ENCODE peak calls at places on chromosome 5, in seven cellular contexts. M is ovary, B is skeletal muscle cell, G is lower lobe of right lung, V is kidney epithelial cell, N is choroid plexus epithelial cell, K is cardiac muscle cell. D is an unnamed sample.

GRCh38 chr5:176609724-176610429 is at the start of gene GPRIN1:
- DNase-seq in N (peak; percentile 43), M (no peak), B (no peak), V (no peak), G (peak; percentile 57), K (peak; percentile 93), D (no peak)

GRCh38 chr5:144468542-144468941 is 297.9 kb downstream of the KCTD16 start:
- DNase-seq in G (no peak), N (no peak), M (no peak), K (peak; percentile 9), B (no peak), V (peak; percentile 12), D (no peak)

GRCh38 chr5:157672976-157673375 is 1.6 kb downstream of the C5orf52 start:
- DNase-seq in K (no peak), N (no peak), G (no peak), V (no peak), B (no peak), M (no peak), D (no peak)

GRCh38 chr5:116273458-116274242 is 188.8 kb downstream of the COMMD10 start:
- DNase-seq in N (peak; percentile 23), K (no peak), M (no peak), V (peak; percentile 70), G (no peak), B (no peak), D (no peak)

GRCh38 chr5:59831341-59831989 is 62.1 kb downstream of the PDE4D start:
- DNase-seq in G (no peak), K (no peak), N (peak; percentile 95), M (no peak), B (no peak), V (no peak), D (no peak)

GRCh38 chr5:16615737-16616535 is 861 bp downstream of the RETREG1 start:
- DNase-seq in M (no peak), N (no peak), B (no peak), V (no peak), G (no peak), K (no peak), D (no peak)

GRCh38 chr5:117872798-117873368 is 1115.5 kb downstream of the DTWD2 start:
- DNase-seq in N (no peak), V (no peak), B (no peak), G (no peak), K (no peak), M (no peak), D (no peak)

GRCh38 chr5:19745247-19745646 is 242.8 kb downstream of the CDH18 start:
- DNase-seq in N (no peak), K (no peak), V (no peak), M (no peak), B (no peak), G (no peak), D (no peak)

GRCh38 chr5:45454114-45454513 is 242.1 kb downstream of the HCN1 start:
- DNase-seq in K (peak; percentile 75), N (peak; percentile 63), B (no peak), M (no peak), G (no peak), V (peak; percentile 1), D (peak; percentile 3)

GRCh38 chr5:39194466-39195136 is 24.8 kb downstream of the FYB1 start:
- DNase-seq in G (no peak), V (no peak), K (no peak), M (no peak), B (peak; percentile 67), N (peak; percentile 97), D (no peak)

GRCh38 chr5:161946911-161947310 is 99.0 kb downstream of the GABRA1 start:
- DNase-seq in V (no peak), G (no peak), M (no peak), B (no peak), N (no peak), K (no peak), D (no peak)

GRCh38 chr5:155954739-155955445 is 372.1 kb upstream of the SGCD start:
- DNase-seq in K (no peak), M (no peak), N (no peak), B (no peak), G (no peak), V (no peak), D (no peak)

GRCh38 chr5:134438641-134439621 is 27.2 kb upstream of the CDKN2AIPNL start:
- DNase-seq in N (peak; percentile 88), B (peak; percentile 98), V (peak; percentile 79), K (no peak), G (peak; percentile 88), M (peak; percentile 84), D (no peak)

GRCh38 chr5:8363133-8363532 is 494.2 kb downstream of the MTRR start:
- DNase-seq in K (no peak), B (no peak), M (no peak), N (peak; percentile 5), G (no peak), V (peak; percentile 35), D (no peak)

GRCh38 chr5:62263401-62263800 is 42.6 kb upstream of the KIF2A start:
- DNase-seq in V (no peak), B (no peak), N (no peak), G (no peak), K (no peak), M (no peak), D (no peak)

GRCh38 chr5:112419050-112419595 is at the start of gene EPB41L4A:
- DNase-seq in V (no peak), M (peak; percentile 48), N (no peak), K (peak; percentile 73), B (no peak), G (peak; percentile 43), D (no peak)

GRCh38 chr5:179822059-179822432 is 1.3 kb downstream of the SQSTM1 start:
- DNase-seq in N (no peak), M (no peak), G (peak; percentile 16), K (no peak), B (no peak), V (no peak), D (no peak)

GRCh38 chr5:179822444-179822990 is 1.8 kb downstream of the SQSTM1 start:
- DNase-seq in B (no peak), M (peak; percentile 47), K (no peak), N (no peak), G (peak; percentile 40), V (no peak), D (no peak)

GRCh38 chr5:179824745-179825112 is 4.0 kb downstream of the SQSTM1 start:
- DNase-seq in K (no peak), G (no peak), N (no peak), V (no peak), B (no peak), M (no peak), D (no peak)

GRCh38 chr5:179825655-179826182 is 5.0 kb downstream of the SQSTM1 start:
- DNase-seq in G (no peak), V (no peak), M (no peak), B (no peak), N (no peak), K (no peak), D (no peak)

DNA sequence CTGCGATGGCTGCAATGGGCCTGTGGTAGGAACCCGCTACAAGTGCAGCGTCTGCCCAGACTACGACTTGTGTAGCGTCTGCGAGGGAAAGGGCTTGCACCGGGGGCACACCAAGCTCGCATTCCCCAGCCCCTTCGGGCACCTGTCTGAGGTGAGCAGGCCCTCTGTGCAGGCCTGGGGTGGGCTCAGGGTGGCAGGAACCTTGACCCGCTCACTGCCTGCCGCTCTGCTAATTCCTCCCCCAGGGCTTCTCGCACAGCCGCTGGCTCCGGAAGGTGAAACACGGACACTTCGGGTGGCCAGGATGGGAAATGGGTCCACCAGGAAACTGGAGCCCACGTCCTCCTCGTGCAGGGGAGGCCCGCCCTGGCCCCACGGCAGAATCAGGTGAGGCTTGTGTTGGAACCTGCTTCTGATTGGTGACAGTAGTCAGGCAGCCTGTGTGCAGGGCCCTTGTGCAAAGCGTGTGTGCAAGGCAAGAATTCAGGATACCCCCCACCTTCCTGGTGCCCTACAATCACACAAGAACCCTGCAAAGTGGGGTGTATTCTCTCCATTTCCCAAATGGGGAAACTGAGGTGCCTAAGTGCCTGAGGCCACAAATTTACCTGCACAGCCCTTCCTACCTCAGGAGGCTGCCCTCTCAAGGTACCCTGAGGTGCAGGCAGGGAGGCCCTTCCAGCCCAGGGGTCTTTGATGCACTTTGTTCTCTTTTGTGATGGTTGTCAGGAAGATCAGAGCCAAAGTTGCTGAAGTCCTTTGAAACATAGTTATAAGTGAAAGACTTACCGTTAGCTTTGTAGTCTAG is 3.4 kb downstream of the SQSTM1 start:
- DNase-seq in G (peak; percentile 42), N (no peak), M (peak; percentile 38), V (no peak), B (no peak), K (no peak), D (no peak)
- H3K4me3 ChIP-seq in G (peak overlapping the region; percentile 97), N (peak overlapping the region; percentile 97), M (no peak overlapping the region), V (no peak overlapping the region), B (no peak overlapping the region), K (no peak overlapping the region), D (no peak overlapping the region)

GRCh38 chr5:111277061-111277460 is 52.9 kb downstream of the CAMK4 start:
- DNase-seq in V (no peak), M (no peak), N (no peak), K (no peak), B (no peak), G (no peak), D (no peak)

GRCh38 chr5:111282798-111283197 is 58.6 kb downstream of the CAMK4 start:
- DNase-seq in B (no peak), K (no peak), N (no peak), V (no peak), M (no peak), G (no peak), D (no peak)

GRCh38 chr5:111278824-111279504 is 54.8 kb downstream of the CAMK4 start:
- DNase-seq in M (no peak), G (peak; percentile 71), B (no peak), N (peak; percentile 68), V (no peak), K (peak; percentile 78), D (peak; percentile 44)

GRCh38 chr5:111280282-111280901 is 56.2 kb downstream of the CAMK4 start:
- DNase-seq in V (no peak), B (no peak), M (no peak), N (no peak), G (no peak), K (no peak), D (peak; percentile 75)
- H3K4me3 ChIP-seq in V (no peak overlapping the region), B (no peak overlapping the region), M (no peak overlapping the region), N (no peak overlapping the region), G (no peak overlapping the region), K (no peak overlapping the region), D (no peak overlapping the region)

GRCh38 chr5:150613991-150614650 is 26.3 kb upstream of the SYNPO start:
- DNase-seq in M (peak; percentile 62), B (no peak), N (no peak), G (no peak), V (no peak), K (no peak), D (no peak)
- H3K4me3 ChIP-seq in M (no peak overlapping the region), B (no peak overlapping the region), N (no peak overlapping the region), G (no peak overlapping the region), V (no peak overlapping the region), K (no peak overlapping the region), D (no peak overlapping the region)

DNA sequence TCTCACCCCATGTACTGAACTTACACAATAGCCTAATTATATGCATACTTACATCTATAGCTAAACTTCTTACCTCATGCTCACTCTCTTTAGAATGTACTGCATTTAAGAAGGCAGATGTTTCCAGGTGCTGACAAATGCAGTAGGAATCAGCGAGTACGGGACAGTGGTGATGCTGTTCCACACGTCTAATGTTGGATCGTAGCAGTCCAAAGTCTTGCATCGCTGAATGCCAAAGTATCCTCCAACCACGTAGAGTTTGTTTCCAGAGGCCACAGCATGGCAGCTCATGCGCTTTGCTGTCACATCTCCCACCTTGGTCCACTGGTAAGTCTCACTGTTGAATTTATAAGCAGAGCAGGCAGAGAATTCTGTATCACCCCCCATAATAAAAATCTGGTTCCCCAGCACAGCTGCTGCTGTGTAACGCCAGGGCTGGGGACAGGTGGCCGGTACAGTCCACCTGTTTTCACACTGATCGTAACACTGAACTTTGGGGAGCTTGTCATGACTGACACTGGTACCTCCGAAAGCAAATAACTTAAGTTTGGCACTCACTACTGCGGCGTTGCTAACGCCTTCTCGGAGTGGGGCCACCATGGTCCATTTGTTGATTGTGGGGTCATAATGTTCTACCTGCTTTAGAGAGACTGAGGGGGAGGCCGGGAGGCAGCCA is 5.8 kb downstream of the ENC1 start:
- DNase-seq in B (no peak), M (no peak), G (no peak), N (peak; percentile 39), V (no peak), K (no peak), D (no peak)
- H3K4me3 ChIP-seq in B (no peak overlapping the region), M (no peak overlapping the region), G (no peak overlapping the region), N (no peak overlapping the region), V (no peak overlapping the region), K (no peak overlapping the region), D (no peak overlapping the region)

D was measured in Jurkat, Clone E6-1.